ENCODE peak calls at places on chromosomes 5 and 9, in nine cellular contexts. One of them, this sample, is unnamed.

GRCh38 chr9:84761137-84761808 is 91.7 kb downstream of the NTRK2 start:
- DNase-seq in H54: no peak
- DNase-seq in IMR-90: no peak
- DNase-seq in lower leg skin: no peak
- DNase-seq in uterus: no peak
- DNase-seq in tibial nerve: no peak
- DNase-seq in thyroid gland: no peak
- DNase-seq in heart left ventricle: no peak
- DNase-seq in body of pancreas: no peak
- DNase-seq in this sample: no peak

GRCh38 chr5:123037104-123037418 is 536 bp upstream of the PPIC start:
- DNase-seq in H54: no peak
- DNase-seq in IMR-90: no peak
- DNase-seq in lower leg skin: no peak
- DNase-seq in uterus: no peak
- DNase-seq in tibial nerve: no peak
- DNase-seq in thyroid gland: no peak
- DNase-seq in heart left ventricle: no peak
- DNase-seq in body of pancreas: no peak
- DNase-seq in this sample: no peak

GRCh38 chr9:347667-348292 is 133.1 kb downstream of the DOCK8 start:
- DNase-seq in H54: peak; percentile 4
- DNase-seq in IMR-90: peak; percentile 41
- DNase-seq in lower leg skin: no peak
- DNase-seq in uterus: no peak
- DNase-seq in tibial nerve: no peak
- DNase-seq in thyroid gland: no peak
- DNase-seq in heart left ventricle: no peak
- DNase-seq in body of pancreas: no peak
- DNase-seq in this sample: no peak

GRCh38 chr9:103037508-103038477 is 42.7 kb downstream of the CYLC2 start:
- DNase-seq in H54: peak; percentile 40
- DNase-seq in IMR-90: no peak
- DNase-seq in lower leg skin: peak; percentile 56
- DNase-seq in uterus: no peak
- DNase-seq in tibial nerve: no peak
- DNase-seq in thyroid gland: no peak
- DNase-seq in heart left ventricle: no peak
- DNase-seq in body of pancreas: no peak
- DNase-seq in this sample: no peak

GRCh38 chr5:143248822-143249579 is 154.5 kb downstream of the NR3C1 start:
- DNase-seq in H54: no peak
- DNase-seq in IMR-90: peak; percentile 91
- DNase-seq in lower leg skin: no peak
- DNase-seq in uterus: no peak
- DNase-seq in tibial nerve: no peak
- DNase-seq in thyroid gland: no peak
- DNase-seq in heart left ventricle: no peak
- DNase-seq in body of pancreas: no peak
- DNase-seq in this sample: no peak

GRCh38 chr5:173396311-173396993 is 68.2 kb upstream of the STC2 start:
- DNase-seq in H54: no peak
- DNase-seq in IMR-90: no peak
- DNase-seq in lower leg skin: peak; percentile 82
- DNase-seq in uterus: no peak
- DNase-seq in tibial nerve: no peak
- DNase-seq in thyroid gland: no peak
- DNase-seq in heart left ventricle: no peak
- DNase-seq in body of pancreas: no peak
- DNase-seq in this sample: no peak

GRCh38 chr9:111148994-111149759 is 110.9 kb upstream of the LPAR1 start:
- DNase-seq in H54: no peak
- DNase-seq in IMR-90: no peak
- DNase-seq in lower leg skin: no peak
- DNase-seq in uterus: peak; percentile 23
- DNase-seq in tibial nerve: no peak
- DNase-seq in thyroid gland: no peak
- DNase-seq in heart left ventricle: no peak
- DNase-seq in body of pancreas: no peak
- DNase-seq in this sample: no peak

GRCh38 chr5:109105631-109106267 is 304.0 kb downstream of the PJA2 start:
- DNase-seq in H54: peak; percentile 10
- DNase-seq in IMR-90: peak; percentile 91
- DNase-seq in lower leg skin: no peak
- DNase-seq in uterus: no peak
- DNase-seq in tibial nerve: no peak
- DNase-seq in thyroid gland: no peak
- DNase-seq in heart left ventricle: peak; percentile 7
- DNase-seq in body of pancreas: no peak
- DNase-seq in this sample: no peak

GRCh38 chr5:83993803-83994202 is 273.1 kb upstream of the HAPLN1 start:
- DNase-seq in H54: no peak
- DNase-seq in IMR-90: peak; percentile 16
- DNase-seq in lower leg skin: no peak
- DNase-seq in uterus: no peak
- DNase-seq in tibial nerve: no peak
- DNase-seq in thyroid gland: no peak
- DNase-seq in heart left ventricle: no peak
- DNase-seq in body of pancreas: no peak
- DNase-seq in this sample: no peak

GRCh38 chr5:69312459-69313160 is 20.0 kb downstream of the CCDC125 start:
- DNase-seq in H54: no peak
- DNase-seq in IMR-90: no peak
- DNase-seq in lower leg skin: no peak
- DNase-seq in uterus: no peak
- DNase-seq in tibial nerve: no peak
- DNase-seq in thyroid gland: no peak
- DNase-seq in heart left ventricle: no peak
- DNase-seq in body of pancreas: no peak
- DNase-seq in this sample: no peak

GRCh38 chr5:59731829-59732228 is 161.7 kb downstream of the PDE4D start:
- DNase-seq in H54: no peak
- DNase-seq in IMR-90: no peak
- DNase-seq in lower leg skin: no peak
- DNase-seq in uterus: no peak
- DNase-seq in tibial nerve: no peak
- DNase-seq in thyroid gland: no peak
- DNase-seq in heart left ventricle: no peak
- DNase-seq in body of pancreas: no peak
- DNase-seq in this sample: no peak

GRCh38 chr9:86351897-86352296 is 2.3 kb downstream of the TUT7 start:
- DNase-seq in H54: no peak
- DNase-seq in IMR-90: no peak
- DNase-seq in lower leg skin: no peak
- DNase-seq in uterus: no peak
- DNase-seq in tibial nerve: no peak
- DNase-seq in thyroid gland: no peak
- DNase-seq in heart left ventricle: no peak
- DNase-seq in body of pancreas: no peak
- DNase-seq in this sample: no peak

GRCh38 chr5:107104774-107105050 is 566.0 kb downstream of the EFNA5 start:
- DNase-seq in H54: no peak
- DNase-seq in IMR-90: no peak
- DNase-seq in lower leg skin: no peak
- DNase-seq in uterus: no peak
- DNase-seq in tibial nerve: no peak
- DNase-seq in thyroid gland: peak; percentile 12
- DNase-seq in heart left ventricle: peak; percentile 17
- DNase-seq in body of pancreas: peak; percentile 21
- DNase-seq in this sample: no peak

DNA sequence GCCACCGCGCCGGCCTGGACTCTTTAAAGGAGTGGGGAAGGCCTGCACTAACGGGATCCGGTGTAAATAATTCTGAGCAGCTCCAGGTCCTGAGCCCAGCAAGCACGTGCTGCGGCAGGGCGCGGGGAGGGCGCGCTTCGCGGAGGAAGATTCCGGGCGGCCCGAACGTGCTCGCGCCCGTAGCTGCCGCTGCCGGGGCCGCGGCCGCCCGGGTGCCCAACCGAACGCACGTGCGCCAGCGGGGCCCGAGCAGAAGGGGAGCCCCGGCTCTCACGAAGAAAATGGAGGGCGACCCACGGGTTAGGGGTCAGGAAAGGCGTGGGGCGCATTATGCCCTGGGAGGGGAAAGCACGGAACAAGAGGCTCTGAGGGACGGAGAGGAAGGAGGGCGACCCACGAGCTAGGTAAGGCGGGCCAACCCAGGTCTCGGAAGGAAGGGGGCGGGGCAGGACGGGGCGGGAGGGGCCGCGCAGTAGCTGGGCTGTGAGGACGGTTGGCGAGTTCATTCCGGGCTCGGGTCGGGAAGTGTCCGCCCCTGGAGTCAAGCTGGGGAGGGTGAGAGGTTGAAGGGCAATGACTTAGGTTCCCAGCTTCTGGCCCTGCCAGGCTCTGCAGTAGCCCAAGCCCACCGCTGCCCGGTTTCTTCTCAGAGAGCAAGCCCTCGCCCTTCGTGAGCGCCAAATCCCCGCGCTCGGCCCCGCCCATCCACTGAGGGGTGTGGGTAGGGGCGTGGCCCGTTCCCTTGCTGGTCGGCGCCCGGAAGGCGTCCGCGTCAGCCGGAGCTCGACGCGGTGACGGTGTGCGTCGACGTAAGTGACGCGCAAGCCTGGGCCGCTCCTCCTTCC is at the start of gene ZNF131:
- DNase-seq in H54: peak; percentile 96
- DNase-seq in IMR-90: peak; percentile 98
- DNase-seq in lower leg skin: peak; percentile 99
- DNase-seq in uterus: peak; percentile 95
- DNase-seq in tibial nerve: peak; percentile 94
- DNase-seq in thyroid gland: peak; percentile 97
- DNase-seq in heart left ventricle: peak; percentile 96
- DNase-seq in body of pancreas: peak; percentile 95
- DNase-seq in this sample: peak; percentile 89
- TF ChIP-seq POLR2A in H54: peak; percentile 63
- TF ChIP-seq POLR2A in IMR-90: peak; percentile 75
- TF ChIP-seq POLR2A in lower leg skin: no peak
- TF ChIP-seq POLR2A in uterus: no peak
- TF ChIP-seq POLR2A in tibial nerve: peak; percentile 57
- TF ChIP-seq POLR2A in thyroid gland: peak; percentile 57
- TF ChIP-seq POLR2A in heart left ventricle: no peak
- TF ChIP-seq POLR2A in body of pancreas: peak; percentile 42
- TF ChIP-seq POLR2A in this sample: peak; percentile 83

GRCh38 chr5:6585939-6586646 is 46.8 kb downstream of the NSUN2 start:
- DNase-seq in H54: no peak
- DNase-seq in IMR-90: no peak
- DNase-seq in lower leg skin: peak; percentile 77
- DNase-seq in uterus: no peak
- DNase-seq in tibial nerve: no peak
- DNase-seq in thyroid gland: no peak
- DNase-seq in heart left ventricle: no peak
- DNase-seq in body of pancreas: no peak
- DNase-seq in this sample: no peak
- TF ChIP-seq POLR2A in H54: no peak
- TF ChIP-seq POLR2A in IMR-90: no peak
- TF ChIP-seq POLR2A in lower leg skin: no peak
- TF ChIP-seq POLR2A in uterus: no peak
- TF ChIP-seq POLR2A in tibial nerve: no peak
- TF ChIP-seq POLR2A in thyroid gland: no peak
- TF ChIP-seq POLR2A in heart left ventricle: no peak
- TF ChIP-seq POLR2A in body of pancreas: no peak
- TF ChIP-seq POLR2A in this sample: no peak

DNA sequence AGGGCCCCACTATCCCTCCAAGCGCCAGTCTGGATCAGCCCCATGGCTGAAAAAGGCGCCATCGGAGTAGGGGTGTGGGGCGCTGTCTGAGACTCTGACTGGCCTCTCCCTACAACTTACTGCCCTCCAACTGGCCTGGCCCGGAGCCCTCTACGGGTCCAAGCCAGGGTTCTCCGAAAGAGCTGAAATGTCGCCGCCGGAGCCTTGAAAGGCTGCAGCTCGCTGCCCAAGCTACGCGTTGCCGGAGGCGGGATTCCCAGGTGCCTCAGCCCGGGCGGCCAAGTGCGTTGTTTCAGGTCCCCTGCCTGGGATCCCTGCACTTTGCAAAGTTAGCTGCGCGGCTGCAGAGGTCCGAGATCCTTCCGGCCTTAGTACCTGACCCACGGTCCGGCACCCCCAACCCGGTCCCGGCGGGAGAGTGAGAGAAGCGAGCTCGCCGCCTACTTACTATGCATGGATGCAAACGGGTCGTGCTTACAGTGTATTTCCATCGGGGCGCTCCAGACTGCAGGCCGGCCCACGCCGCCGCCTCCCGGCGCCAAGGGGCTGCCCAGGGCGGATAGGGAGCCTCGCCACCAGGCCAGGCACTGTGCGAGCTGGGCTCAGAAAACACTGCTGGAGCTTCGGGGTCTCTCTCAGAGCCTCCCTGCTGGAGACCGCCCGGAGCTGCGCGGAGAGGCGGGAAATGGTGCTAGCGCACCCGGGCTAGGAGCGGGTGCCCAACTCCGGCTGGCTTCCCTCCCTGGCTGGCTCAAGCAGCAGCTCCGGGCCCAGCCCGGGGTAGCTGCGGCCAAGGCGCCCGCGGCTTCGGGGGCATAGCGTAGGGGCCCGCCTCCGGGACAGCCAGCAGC is 7.8 kb downstream of the PAX5 start:
- DNase-seq in H54: no peak
- DNase-seq in IMR-90: no peak
- DNase-seq in lower leg skin: peak; percentile 77
- DNase-seq in uterus: no peak
- DNase-seq in tibial nerve: no peak
- DNase-seq in thyroid gland: no peak
- DNase-seq in heart left ventricle: no peak
- DNase-seq in body of pancreas: no peak
- DNase-seq in this sample: no peak
- TF ChIP-seq POLR2A in H54: no peak
- TF ChIP-seq POLR2A in IMR-90: no peak
- TF ChIP-seq POLR2A in lower leg skin: no peak
- TF ChIP-seq POLR2A in uterus: no peak
- TF ChIP-seq POLR2A in tibial nerve: no peak
- TF ChIP-seq POLR2A in thyroid gland: no peak
- TF ChIP-seq POLR2A in heart left ventricle: no peak
- TF ChIP-seq POLR2A in body of pancreas: no peak
- TF ChIP-seq POLR2A in this sample: no peak

GRCh38 chr9:127937046-127937382 is 640 bp downstream of the DPM2 start:
- DNase-seq in H54: no peak
- DNase-seq in IMR-90: no peak
- DNase-seq in lower leg skin: no peak
- DNase-seq in uterus: no peak
- DNase-seq in tibial nerve: no peak
- DNase-seq in thyroid gland: no peak
- DNase-seq in heart left ventricle: no peak
- DNase-seq in body of pancreas: no peak
- DNase-seq in this sample: no peak

GRCh38 chr9:127936347-127936852 is 1.3 kb downstream of the DPM2 start:
- DNase-seq in H54: no peak
- DNase-seq in IMR-90: no peak
- DNase-seq in lower leg skin: no peak
- DNase-seq in uterus: no peak
- DNase-seq in tibial nerve: no peak
- DNase-seq in thyroid gland: no peak
- DNase-seq in heart left ventricle: no peak
- DNase-seq in body of pancreas: no peak
- DNase-seq in this sample: no peak

GRCh38 chr9:127938298-127938690 is 640 bp upstream of the DPM2 start:
- DNase-seq in H54: no peak
- DNase-seq in IMR-90: no peak
- DNase-seq in lower leg skin: no peak
- DNase-seq in uterus: no peak
- DNase-seq in tibial nerve: no peak
- DNase-seq in thyroid gland: no peak
- DNase-seq in heart left ventricle: no peak
- DNase-seq in body of pancreas: no peak
- DNase-seq in this sample: no peak

GRCh38 chr9:127935765-127936221 is 1.9 kb downstream of the DPM2 start:
- DNase-seq in H54: no peak
- DNase-seq in IMR-90: peak; percentile 41
- DNase-seq in lower leg skin: no peak
- DNase-seq in uterus: no peak
- DNase-seq in tibial nerve: no peak
- DNase-seq in thyroid gland: no peak
- DNase-seq in heart left ventricle: no peak
- DNase-seq in body of pancreas: no peak
- DNase-seq in this sample: no peak

GRCh38 chr9:127937383-127938297 is at the start of gene DPM2:
- DNase-seq in H54: peak; percentile 99
- DNase-seq in IMR-90: peak; percentile 81
- DNase-seq in lower leg skin: peak; percentile 94
- DNase-seq in uterus: peak; percentile 79
- DNase-seq in tibial nerve: peak; percentile 52
- DNase-seq in thyroid gland: peak; percentile 78
- DNase-seq in heart left ventricle: peak; percentile 84
- DNase-seq in body of pancreas: peak; percentile 78
- DNase-seq in this sample: peak; percentile 97
- TF ChIP-seq POLR2A in H54: peak; percentile 78
- TF ChIP-seq POLR2A in IMR-90: peak; percentile 68
- TF ChIP-seq POLR2A in lower leg skin: no peak
- TF ChIP-seq POLR2A in uterus: peak; percentile 10
- TF ChIP-seq POLR2A in tibial nerve: peak; percentile 42
- TF ChIP-seq POLR2A in thyroid gland: no peak
- TF ChIP-seq POLR2A in heart left ventricle: peak; percentile 68
- TF ChIP-seq POLR2A in body of pancreas: peak; percentile 37
- TF ChIP-seq POLR2A in this sample: peak; percentile 67

This sample was measured in GM12891.